ENCODE peak calls at places on chromosomes 7 and 10, in four cellular contexts. L is ureter; H is stimulated activated CD4-positive, alpha-beta T cell treated with anti-CD3 and anti-CD28 coated beads, Interleukin-4, amount 100 ng/mL, for 24 hours; V is activated CD8-positive, alpha-beta memory T cell treated with anti-CD3 and anti-CD28 coated beads for 4 hours. U is an unnamed sample.

GRCh38 chr7:35905555-35905954 is 104.7 kb downstream of the SEPTIN7 start:
- DNase-seq in H (no peak), L (no peak), V (no peak), U (no peak)

GRCh38 chr7:31497501-31497900 is 16.4 kb upstream of the ITPRID1 start:
- DNase-seq in H (no peak), L (no peak), V (no peak), U (no peak)

GRCh38 chr10:47276576-47277351 is 23.2 kb upstream of the GDF10 start:
- DNase-seq in L (no peak), V (no peak), H (no peak), U (no peak)

GRCh38 chr10:7409732-7410168 is 1.1 kb downstream of the SFMBT2 start:
- DNase-seq in V (no peak), L (no peak), H (peak; percentile 45), U (peak; percentile 50)

GRCh38 chr7:114182837-114183236 is 231.8 kb upstream of the FOXP2 start:
- DNase-seq in L (no peak), H (no peak), V (no peak), U (no peak)

GRCh38 chr7:6530626-6531491 is 20.4 kb downstream of the GRID2IP start:
- DNase-seq in V (peak; percentile 52), H (peak; percentile 47), L (no peak), U (peak; percentile 80)

GRCh38 chr10:17981766-17982380 is 30.2 kb downstream of the SLC39A12 start:
- DNase-seq in L (no peak), V (no peak), H (no peak), U (no peak)

GRCh38 chr7:129159539-129159938 is 15.0 kb downstream of the TSPAN33 start:
- DNase-seq in V (no peak), H (no peak), L (no peak), U (no peak)

GRCh38 chr10:119120413-119120867 is 16.5 kb downstream of the DENND10 start:
- DNase-seq in L (no peak), V (no peak), H (no peak), U (peak; percentile 69)

GRCh38 chr7:19928247-19928646 is 154.8 kb upstream of the TMEM196 start:
- DNase-seq in V (no peak), H (no peak), L (no peak), U (peak; percentile 69)

GRCh38 chr7:105046414-105046813 is 32.4 kb downstream of the KMT2E start:
- DNase-seq in H (no peak), L (no peak), V (no peak), U (no peak)

GRCh38 chr10:70563230-70563629 is 39.3 kb downstream of the PRF1 start:
- DNase-seq in H (no peak), V (no peak), L (no peak), U (no peak)

GRCh38 chr10:27197980-27198645 is 42.5 kb downstream of the ACBD5 start:
- DNase-seq in H (no peak), L (no peak), V (no peak), U (no peak)